ENCODE peak calls at places on chromosomes 1 and 21, in six cellular contexts. E is mammary epithelial cell, R is heart left ventricle, J is upper lobe of left lung, Y is IMR-90, S is stomach. I is an unnamed sample. For H3K36me3, the result is how much of the 10 kb centered on the place peaks cover.

GRCh38 chr1:226438007-226438406 is 30.1 kb upstream of the PARP1 start:
- DNase-seq in E (no peak), J (no peak), Y (no peak), S (no peak), R (no peak), I (no peak)

GRCh38 chr1:8232036-8232757 is 85.7 kb upstream of the SLC45A1 start:
- DNase-seq in Y (no peak), S (no peak), J (no peak), E (no peak), R (no peak), I (no peak)

GRCh38 chr21:43274022-43274945 is 105.5 kb downstream of the CRYAA start:
- DNase-seq in E (no peak), R (peak), J (no peak), S (no peak), Y (no peak), I (no peak)

GRCh38 chr1:51661081-51661518 is 44.2 kb downstream of the OSBPL9 start:
- DNase-seq in S (no peak), E (peak), Y (peak), R (no peak), J (no peak), I (no peak)

GRCh38 chr1:36322786-36323635 is 434 bp downstream of the EVA1B start:
- DNase-seq in J (no peak), Y (peak), S (peak), E (peak), R (peak), I (peak)

GRCh38 chr1:17318262-17318661 is 10.3 kb downstream of the PADI4 start:
- DNase-seq in J (no peak), S (no peak), E (no peak), Y (no peak), R (no peak), I (peak)

GRCh38 chr1:217687511-217687910 is 56.4 kb downstream of the SPATA17 start:
- DNase-seq in R (no peak), S (no peak), E (no peak), J (no peak), Y (no peak), I (no peak)

GRCh38 chr1:36118396-36118795 is 6.6 kb downstream of the COL8A2 start:
- DNase-seq in J (no peak), S (no peak), E (no peak), Y (no peak), R (no peak), I (peak)

GRCh38 chr1:62810420-62811274 is 26.7 kb downstream of the ATG4C start:
- DNase-seq in Y (no peak), R (no peak), S (no peak), J (no peak), E (no peak), I (no peak)

GRCh38 chr1:3905266-3905952 is 5.3 kb upstream of the C1orf174 start:
- DNase-seq in R (no peak), J (no peak), S (no peak), Y (no peak), E (no peak), I (no peak)

GRCh38 chr1:96569288-96569687 is 152.3 kb upstream of the PTBP2 start:
- DNase-seq in R (no peak), Y (no peak), E (no peak), S (no peak), J (no peak), I (no peak)

DNA sequence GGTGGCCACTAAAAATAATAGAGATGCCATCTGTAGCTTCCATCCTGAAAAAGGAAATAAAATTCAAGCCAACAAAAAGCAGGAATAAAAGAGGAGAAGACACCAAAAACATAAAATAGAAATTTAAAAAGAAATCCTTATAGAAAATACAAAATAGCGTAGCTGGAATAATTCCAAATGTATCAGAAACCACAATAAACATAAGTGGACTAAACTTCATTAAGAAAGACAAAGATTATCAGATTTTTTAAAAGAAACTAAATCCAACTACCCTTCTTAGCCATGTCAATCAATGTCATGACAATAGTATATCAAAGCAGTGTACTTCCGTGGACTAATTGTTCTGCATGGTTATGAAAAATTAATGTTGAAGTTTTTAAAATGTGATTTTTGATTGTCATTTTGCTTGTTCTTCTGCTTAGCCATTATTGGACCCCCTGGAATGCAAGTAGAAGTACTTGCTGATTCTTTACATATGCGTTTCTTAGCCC is 13.2 kb downstream of the IL10RB start:
- DNase-seq in S (no peak), J (no peak), E (no peak), R (no peak), Y (no peak), I (no peak)
- H3K36me3 ChIP-seq in S (half or more), J (half or more), E (under half), R (under half), Y (under half), I (under half)

DNA sequence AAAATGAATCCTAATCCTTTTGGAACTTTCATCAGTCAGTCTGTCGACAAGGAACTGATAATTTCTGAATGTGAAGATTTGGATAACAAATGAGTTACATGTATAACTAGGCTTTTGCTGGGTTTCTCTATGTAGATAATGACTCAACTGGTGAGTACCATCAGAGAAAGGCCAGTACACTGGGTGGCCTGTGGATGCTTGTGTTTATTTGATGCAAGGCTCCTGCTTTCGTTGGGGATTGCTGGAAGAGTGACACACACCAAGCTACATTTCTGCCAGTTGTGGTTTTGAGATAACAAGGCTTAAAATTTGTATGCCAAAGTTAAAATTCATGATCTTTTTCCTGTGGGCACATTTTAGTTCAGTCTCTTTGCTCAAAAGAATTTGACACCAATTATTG is 115.7 kb upstream of the UBE2U start:
- DNase-seq in S (no peak), Y (peak), E (peak), J (no peak), R (no peak), I (no peak)
- H3K27ac ChIP-seq in S (no peak), Y (no peak), E (peak), J (no peak), R (no peak), I (no peak)

GRCh38 chr1:31771891-31772668 is 7.9 kb upstream of the ADGRB2 start:
- DNase-seq in Y (peak), R (no peak), E (peak), J (no peak), S (no peak), I (no peak)
- TF ChIP-seq CTCF in Y (no peak), R (no peak), E (no peak), J (no peak), S (no peak), I (peak)

GRCh38 chr1:161162806-161163205 is 3.4 kb upstream of the PPOX start:
- DNase-seq in S (no peak), R (no peak), Y (no peak), J (no peak), E (no peak), I (no peak)

GRCh38 chr1:161162052-161162451 is 2.8 kb downstream of the USP21 start:
- DNase-seq in S (no peak), R (no peak), J (no peak), Y (no peak), E (no peak), I (no peak)

GRCh38 chr1:161164901-161165620 is 1.2 kb upstream of the PPOX start:
- DNase-seq in J (no peak), E (no peak), S (no peak), R (no peak), Y (no peak), I (no peak)

GRCh38 chr1:161161652-161162051 is 2.4 kb downstream of the USP21 start:
- DNase-seq in Y (no peak), E (no peak), R (no peak), S (no peak), J (no peak), I (no peak)

GRCh38 chr1:161163793-161164192 is 2.4 kb upstream of the PPOX start:
- DNase-seq in J (no peak), E (no peak), Y (no peak), R (no peak), S (no peak), I (no peak)
- H3K36me3 ChIP-seq in J (under half), E (under half), Y (under half), R (under half), S (half or more), I (under half)